ENCODE peak calls at places on chromosomes 11 and 22, in ten cellular contexts. F is AG09319; Z is hepatic stellate cell; T is H54; P is stimulated activated CD4-positive, alpha-beta T cell treated with anti-CD3 and anti-CD28 coated beads, Interleukin-12 subunit alpha, Interleukin-12 subunit beta, amount 100 ng/mL, for 48 hours; V is T-helper 1 cell; Y is cardiac muscle cell; M is hippocampal formation; A is psoas muscle; Q is amniotic stem cell. W is an unnamed sample.

GRCh38 chr11:120210651-120211521 is at the start of gene OAF:
- DNase-seq in F (peak), Z (peak), T (peak), P (peak), V (peak), Y (peak), M (peak), A (peak), Q (no peak), W (peak)

GRCh38 chr22:43230983-43231723 is 44.2 kb upstream of the TTLL12 start:
- DNase-seq in F (no peak), Z (peak), T (peak), P (peak), V (peak), Y (peak), M (peak), A (no peak), Q (no peak), W (peak)

GRCh38 chr11:92893276-92893675 is 76.2 kb upstream of the MTNR1B start:
- DNase-seq in F (no peak), Z (no peak), T (no peak), P (no peak), V (no peak), Y (no peak), M (no peak), A (no peak), Q (no peak), W (no peak)

GRCh38 chr11:134342572-134343340 is 11.0 kb downstream of the GLB1L2 start:
- DNase-seq in F (no peak), Z (no peak), T (no peak), P (no peak), V (no peak), Y (no peak), M (no peak), A (no peak), Q (no peak), W (no peak)

GRCh38 chr22:31646186-31647019 is 15.6 kb downstream of the PISD start:
- DNase-seq in F (peak), Z (peak), T (peak), P (no peak), V (no peak), Y (no peak), M (no peak), A (no peak), Q (no peak), W (no peak)

GRCh38 chr11:92269021-92269420 is 44.4 kb downstream of the FAT3 start:
- DNase-seq in F (no peak), Z (peak), T (no peak), P (no peak), V (no peak), Y (peak), M (no peak), A (no peak), Q (peak), W (no peak)

GRCh38 chr11:1548221-1549070 is 23.6 kb downstream of the DUSP8 start:
- DNase-seq in F (no peak), Z (peak), T (peak), P (no peak), V (no peak), Y (peak), M (no peak), A (peak), Q (no peak), W (no peak)

GRCh38 chr22:44312766-44313165 is at the start of gene SHISAL1:
- DNase-seq in F (no peak), Z (no peak), T (peak), P (no peak), V (no peak), Y (no peak), M (no peak), A (no peak), Q (no peak), W (no peak)

GRCh38 chr11:114154271-114155047 is 94.9 kb downstream of the ZBTB16 start:
- DNase-seq in F (no peak), Z (no peak), T (no peak), P (no peak), V (no peak), Y (no peak), M (no peak), A (peak), Q (no peak), W (no peak)

GRCh38 chr22:43925433-43926348 is 2.1 kb downstream of the PNPLA3 start:
- DNase-seq in F (no peak), Z (no peak), T (peak), P (no peak), V (no peak), Y (no peak), M (no peak), A (no peak), Q (no peak), W (no peak)

GRCh38 chr11:126359431-126360048 is 4.1 kb downstream of the ST3GAL4 start:
- DNase-seq in F (peak), Z (no peak), T (no peak), P (no peak), V (no peak), Y (no peak), M (peak), A (peak), Q (no peak), W (no peak)

GRCh38 chr11:22340803-22341581 is 2.8 kb downstream of the SLC17A6 start:
- DNase-seq in F (no peak), Z (no peak), T (no peak), P (no peak), V (no peak), Y (peak), M (no peak), A (no peak), Q (no peak), W (no peak)

GRCh38 chr11:24636291-24636629 is 139.4 kb downstream of the LUZP2 start:
- DNase-seq in F (no peak), Z (no peak), T (no peak), P (no peak), V (no peak), Y (no peak), M (no peak), A (no peak), Q (no peak), W (no peak)

GRCh38 chr11:117019871-117020270 is 78.4 kb downstream of the SIK3 start:
- DNase-seq in F (no peak), Z (no peak), T (no peak), P (no peak), V (no peak), Y (no peak), M (no peak), A (no peak), Q (no peak), W (no peak)

W was measured in iPS DF 6.9.